ENCODE peak calls at places on chromosomes 1 and 21, in nine cellular contexts. D is small intestine, S is H9, T is amniotic epithelial cell, E is head of caudate nucleus, Z is astrocyte of the spinal cord, Y is Kasumi-1, U is NCI-H526 treated with DMSO at 0.1 percent for 48 hours, J is ELR. L is an unnamed sample.

GRCh38 chr1:97332716-97333115 is 588.1 kb downstream of the DPYD start:
- DNase-seq in Y (no peak), E (no peak), J (peak; percentile 78), Z (peak; percentile 82), S (no peak), U (no peak), T (peak; percentile 72), D (no peak), L (no peak)

GRCh38 chr1:206782448-206782847 is 10.2 kb upstream of the IL10 start:
- DNase-seq in U (no peak), D (no peak), E (no peak), S (no peak), Y (no peak), J (no peak), T (no peak), Z (no peak), L (no peak)

GRCh38 chr1:31755197-31755611 is 8.9 kb downstream of the ADGRB2 start:
- DNase-seq in E (no peak), U (no peak), J (peak; percentile 77), T (no peak), Z (no peak), Y (no peak), D (no peak), S (no peak), L (no peak)

GRCh38 chr1:235315173-235315572 is 12.8 kb downstream of the ARID4B start:
- DNase-seq in D (no peak), E (no peak), Y (no peak), Z (no peak), S (no peak), J (no peak), T (no peak), U (no peak), L (no peak)

GRCh38 chr1:98090351-98090750 is 169.5 kb upstream of the DPYD start:
- DNase-seq in T (no peak), J (peak; percentile 91), D (no peak), E (no peak), U (no peak), Z (peak; percentile 45), Y (no peak), S (no peak), L (no peak)

GRCh38 chr1:226063362-226064167 is 1.0 kb downstream of the H3-3A start:
- DNase-seq in Z (peak; percentile 12), E (peak; percentile 22), T (peak; percentile 26), Y (peak; percentile 23), J (peak; percentile 65), U (peak; percentile 28), S (peak; percentile 45), D (peak; percentile 38), L (peak; percentile 33)

GRCh38 chr1:121519042-121519755 is 334.4 kb downstream of the SRGAP2C start:
- DNase-seq in Y (peak; percentile 50), D (peak; percentile 81), J (peak; percentile 6), S (peak; percentile 91), T (peak; percentile 19), E (peak; percentile 82), Z (peak; percentile 1), U (no peak), L (peak; percentile 92)

GRCh38 chr1:228374711-228375577 is 31.7 kb downstream of the TRIM11 start:
- DNase-seq in Z (peak; percentile 68), Y (no peak), E (peak; percentile 76), S (no peak), T (peak; percentile 36), U (no peak), D (no peak), J (peak; percentile 38), L (peak; percentile 79)

GRCh38 chr1:202579806-202580205 is 130.4 kb downstream of the SYT2 start:
- DNase-seq in S (no peak), E (no peak), D (no peak), Z (peak; percentile 93), Y (no peak), U (no peak), J (peak; percentile 86), T (peak; percentile 87), L (no peak)

GRCh38 chr1:26351591-26352337 is 2.2 kb downstream of the CRYBG2 start:
- DNase-seq in T (peak; percentile 64), D (peak; percentile 85), S (peak; percentile 29), Y (no peak), U (no peak), J (peak; percentile 89), E (no peak), Z (peak; percentile 31), L (no peak)

GRCh38 chr1:43979528-43980254 is 681 bp downstream of the B4GALT2 start:
- DNase-seq in D (peak; percentile 60), Y (peak; percentile 28), Z (peak; percentile 40), S (no peak), E (no peak), J (peak; percentile 79), U (peak; percentile 35), T (peak; percentile 38), L (no peak)

GRCh38 chr21:34336756-34337391 is 26.9 kb upstream of the KCNE2 start:
- DNase-seq in Y (no peak), J (peak; percentile 51), S (no peak), D (peak; percentile 86), U (no peak), T (peak; percentile 90), Z (peak; percentile 29), E (no peak), L (no peak)

L was measured in cerebellum.